ENCODE peak calls at places on chromosome 1, in nine cellular contexts. Q is H9; J is CD8-positive, alpha-beta T cell; C is A673; R is adrenal gland; K is tibial artery; O is colonic mucosa; Y is right lobe of liver; B is CD4-positive, CD25-positive, alpha-beta regulatory T cell. F is an unnamed sample.

GRCh38 chr1:59025898-59026426 is 242.1 kb upstream of the JUN start:
- DNase-seq in Q (no peak), J (no peak), C (no peak), R (no peak), K (no peak), O (no peak), Y (no peak), B (no peak), F (no peak)

GRCh38 chr1:39158330-39159086 is 46.0 kb upstream of the MACF1 start:
- DNase-seq in Q (peak; percentile 84), J (no peak), C (no peak), R (no peak), K (peak; percentile 72), O (peak; percentile 95), Y (peak; percentile 86), B (no peak), F (peak; percentile 76)

GRCh38 chr1:170790651-170791071 is 126.7 kb downstream of the PRRX1 start:
- DNase-seq in Q (no peak), J (no peak), C (no peak), R (no peak), K (no peak), O (no peak), Y (no peak), B (no peak), F (no peak)

GRCh38 chr1:66253330-66253921 is 280.5 kb upstream of the SGIP1 start:
- DNase-seq in Q (no peak), J (no peak), C (peak; percentile 82), R (peak; percentile 31), K (no peak), O (no peak), Y (no peak), B (peak; percentile 53), F (peak; percentile 68)

GRCh38 chr1:155307247-155307740 is 1.4 kb upstream of the FDPS start:
- DNase-seq in Q (peak; percentile 61), J (no peak), C (peak; percentile 64), R (peak; percentile 46), K (no peak), O (no peak), Y (no peak), B (no peak), F (peak; percentile 85)

GRCh38 chr1:86201321-86201720 is 44.7 kb upstream of the COL24A1 start:
- DNase-seq in Q (no peak), J (no peak), C (no peak), R (no peak), K (no peak), O (no peak), Y (no peak), B (no peak), F (no peak)

GRCh38 chr1:86449103-86449502 is 19.6 kb upstream of the CLCA1 start:
- DNase-seq in Q (no peak), J (no peak), C (no peak), R (no peak), K (no peak), O (no peak), Y (no peak), B (no peak), F (no peak)

GRCh38 chr1:219529116-219529515 is 83.8 kb downstream of the ZC3H11B start:
- DNase-seq in Q (peak; percentile 65), J (no peak), C (no peak), R (no peak), K (no peak), O (no peak), Y (no peak), B (no peak), F (peak; percentile 61)

GRCh38 chr1:157025856-157026255 is 19.7 kb downstream of the ARHGEF11 start:
- DNase-seq in Q (no peak), J (no peak), C (no peak), R (peak; percentile 52), K (no peak), O (no peak), Y (no peak), B (no peak), F (no peak)

GRCh38 chr1:68229927-68230812 is 2.2 kb downstream of the WLS start:
- DNase-seq in Q (no peak), J (no peak), C (peak; percentile 52), R (no peak), K (no peak), O (peak; percentile 47), Y (no peak), B (no peak), F (peak; percentile 38)

GRCh38 chr1:56098956-56099355 is 480.4 kb downstream of the PLPP3 start:
- DNase-seq in Q (no peak), J (no peak), C (no peak), R (no peak), K (no peak), O (no peak), Y (no peak), B (no peak), F (no peak)

GRCh38 chr1:222644649-222645005 is 26.7 kb downstream of the MIA3 start:
- DNase-seq in Q (no peak), J (no peak), C (no peak), R (no peak), K (no peak), O (no peak), Y (no peak), B (no peak), F (no peak)

GRCh38 chr1:224673161-224673560 is 57.0 kb downstream of the CNIH3 start:
- DNase-seq in Q (no peak), J (no peak), C (no peak), R (no peak), K (no peak), O (no peak), Y (no peak), B (no peak), F (no peak)

GRCh38 chr1:40980453-40981121 is 1.1 kb downstream of the CTPS1 start:
- DNase-seq in Q (peak; percentile 45), J (peak; percentile 64), C (peak; percentile 35), R (no peak), K (no peak), O (peak; percentile 24), Y (no peak), B (peak; percentile 57), F (peak; percentile 39)

GRCh38 chr1:228515200-228515834 is 28.1 kb downstream of the RNF187 start:
- DNase-seq in Q (no peak), J (no peak), C (peak; percentile 59), R (peak; percentile 38), K (peak; percentile 7), O (no peak), Y (no peak), B (peak; percentile 45), F (peak; percentile 73)

GRCh38 chr1:202007703-202008489 is 2.5 kb upstream of the ELF3 start:
- DNase-seq in Q (peak; percentile 94), J (no peak), C (no peak), R (no peak), K (no peak), O (peak; percentile 92), Y (no peak), B (no peak), F (peak; percentile 97)

GRCh38 chr1:202004711-202005110 is 5.7 kb upstream of the ELF3 start:
- DNase-seq in Q (no peak), J (no peak), C (no peak), R (no peak), K (no peak), O (no peak), Y (no peak), B (no peak), F (no peak)

GRCh38 chr1:202002447-202002846 is 7.9 kb upstream of the ELF3 start:
- DNase-seq in Q (no peak), J (no peak), C (no peak), R (no peak), K (no peak), O (no peak), Y (no peak), B (no peak), F (no peak)

GRCh38 chr1:202007279-202007678 is 3.1 kb upstream of the ELF3 start:
- DNase-seq in Q (no peak), J (no peak), C (no peak), R (no peak), K (no peak), O (peak; percentile 40), Y (no peak), B (no peak), F (no peak)

GRCh38 chr1:202005958-202006357 is 4.4 kb upstream of the ELF3 start:
- DNase-seq in Q (no peak), J (no peak), C (no peak), R (peak; percentile 18), K (no peak), O (no peak), Y (no peak), B (no peak), F (peak; percentile 62)
- H3K27ac ChIP-seq in Q (no peak overlapping the region), J (no peak overlapping the region), C (no peak overlapping the region), R (no peak overlapping the region), K (no peak overlapping the region), O (no peak overlapping the region), Y (no peak overlapping the region), B (no peak overlapping the region), F (peak overlapping the region; percentile 83)

GRCh38 chr1:160217466-160218165 is 12.4 kb downstream of the PEA15 start:
- DNase-seq in Q (no peak), J (no peak), C (no peak), R (no peak), K (no peak), O (peak; percentile 49), Y (no peak), B (no peak), F (no peak)

GRCh38 chr1:160222521-160222920 is 17.3 kb downstream of the PEA15 start:
- DNase-seq in Q (no peak), J (no peak), C (no peak), R (no peak), K (no peak), O (no peak), Y (no peak), B (no peak), F (no peak)

GRCh38 chr1:160221089-160221488 is 15.9 kb downstream of the PEA15 start:
- DNase-seq in Q (no peak), J (no peak), C (no peak), R (no peak), K (no peak), O (no peak), Y (no peak), B (no peak), F (no peak)

GRCh38 chr1:160219062-160219929 is 14.1 kb downstream of the PEA15 start:
- DNase-seq in Q (peak; percentile 67), J (no peak), C (peak; percentile 40), R (peak; percentile 68), K (peak; percentile 78), O (peak; percentile 47), Y (no peak), B (no peak), F (peak; percentile 86)

GRCh38 chr1:160220301-160220700 is 15.1 kb downstream of the PEA15 start:
- DNase-seq in Q (no peak), J (no peak), C (no peak), R (no peak), K (no peak), O (no peak), Y (no peak), B (no peak), F (no peak)
- H3K27ac ChIP-seq in Q (no peak overlapping the region), J (no peak overlapping the region), C (no peak overlapping the region), R (no peak overlapping the region), K (peak overlapping the region; percentile 61), O (no peak overlapping the region), Y (no peak overlapping the region), B (no peak overlapping the region), F (peak overlapping the region; percentile 52)

GRCh38 chr1:19342077-19342775 is 30.1 kb downstream of the SLC66A1 start:
- DNase-seq in Q (no peak), J (no peak), C (no peak), R (no peak), K (peak; percentile 65), O (no peak), Y (no peak), B (no peak), F (no peak)
- H3K27ac ChIP-seq in Q (no peak overlapping the region), J (no peak overlapping the region), C (no peak overlapping the region), R (no peak overlapping the region), K (no peak overlapping the region), O (no peak overlapping the region), Y (no peak overlapping the region), B (no peak overlapping the region), F (peak overlapping the region; percentile 80)

GRCh38 chr1:27564710-27565649 is 39.0 kb downstream of the AHDC1 start:
- DNase-seq in Q (no peak), J (no peak), C (no peak), R (no peak), K (peak; percentile 89), O (no peak), Y (no peak), B (no peak), F (no peak)
- H3K27ac ChIP-seq in Q (no peak overlapping the region), J (no peak overlapping the region), C (no peak overlapping the region), R (peak overlapping the region; percentile 71), K (peak overlapping the region; percentile 99), O (peak overlapping the region; percentile 58), Y (peak overlapping the region; percentile 81), B (no peak overlapping the region), F (no peak overlapping the region)

F was measured in GM23338.